ENCODE peak calls at places on chromosomes 4 and X, in nine cellular contexts. U is GM06990, E is fibroblast of lung, A is HCT116, X is foreskin fibroblast, F is heart left ventricle, I is A549, H is fibroblast of mammary gland, J is right lobe of liver. S is an unnamed sample.

GRCh38 chr4:37748546-37748945 is 62.4 kb upstream of the RELL1 start:
- DNase-seq in A (no peak), X (no peak), H (no peak), F (no peak), U (no peak), E (peak; percentile 16), I (no peak), J (no peak), S (no peak)

GRCh38 chrX:39648548-39649254 is 449.1 kb downstream of the BCOR start:
- DNase-seq in U (no peak), I (no peak), A (no peak), H (no peak), X (peak; percentile 3), E (no peak), J (no peak), F (no peak), S (no peak)

GRCh38 chr4:5750052-5750950 is 39.3 kb downstream of the EVC start:
- DNase-seq in I (no peak), J (no peak), H (peak; percentile 88), F (no peak), A (no peak), U (no peak), X (peak; percentile 89), E (peak; percentile 65), S (peak; percentile 86)

GRCh38 chr4:138035781-138036258 is 206.3 kb downstream of the SLC7A11 start:
- DNase-seq in F (no peak), J (no peak), H (peak; percentile 76), E (peak; percentile 84), I (peak; percentile 38), A (peak; percentile 53), X (peak; percentile 84), U (peak; percentile 32), S (no peak)

GRCh38 chr4:134934036-134934806 is 732.6 kb upstream of the PABPC4L start:
- DNase-seq in A (no peak), H (no peak), U (no peak), I (no peak), E (no peak), J (no peak), F (no peak), X (no peak), S (no peak)

GRCh38 chrX:7435822-7436221 is 287.9 kb upstream of the PUDP start:
- DNase-seq in F (no peak), A (no peak), J (no peak), U (no peak), X (peak; percentile 55), I (no peak), H (peak; percentile 27), E (no peak), S (no peak)

GRCh38 chr4:76087007-76087769 is 12.7 kb downstream of the ART3 start:
- DNase-seq in H (peak; percentile 73), F (no peak), J (peak; percentile 24), E (peak; percentile 58), I (peak; percentile 56), A (peak; percentile 62), U (no peak), X (peak; percentile 72), S (no peak)

GRCh38 chrX:111352424-111352823 is 59.6 kb downstream of the DCX start:
- DNase-seq in X (no peak), F (peak; percentile 45), A (no peak), I (no peak), H (peak; percentile 94), J (peak; percentile 31), U (no peak), E (peak; percentile 38), S (no peak)

GRCh38 chr4:119652978-119653377 is 24.4 kb upstream of the PDE5A start:
- DNase-seq in J (no peak), E (peak; percentile 77), I (no peak), F (no peak), U (no peak), A (no peak), X (peak; percentile 79), H (peak; percentile 47), S (peak; percentile 77)

GRCh38 chrX:29890004-29890403 is 325.4 kb upstream of the MAGEB2 start:
- DNase-seq in E (peak; percentile 6), F (no peak), I (no peak), J (no peak), H (no peak), A (no peak), U (no peak), X (no peak), S (no peak)

GRCh38 chr4:4672397-4672796 is 130.5 kb upstream of the STX18 start:
- DNase-seq in X (no peak), A (no peak), F (no peak), H (no peak), E (no peak), U (no peak), J (no peak), I (no peak), S (no peak)

GRCh38 chr4:155322782-155323181 is 54.0 kb downstream of the MAP9 start:
- DNase-seq in A (no peak), U (no peak), J (no peak), H (no peak), E (no peak), I (no peak), F (no peak), X (no peak), S (no peak)

GRCh38 chr4:113584407-113585150 is 177.0 kb downstream of the CAMK2D start:
- DNase-seq in F (no peak), I (no peak), H (peak; percentile 69), E (peak; percentile 70), U (no peak), X (peak; percentile 78), J (no peak), A (peak; percentile 63), S (no peak)

GRCh38 chr4:113446019-113446418 is 315.5 kb downstream of the CAMK2D start:
- DNase-seq in H (peak; percentile 97), U (no peak), F (no peak), E (peak; percentile 67), I (no peak), J (no peak), X (peak; percentile 85), A (peak; percentile 98), S (no peak)

GRCh38 chr4:22434895-22435294 is 81.0 kb downstream of the ADGRA3 start:
- DNase-seq in A (peak; percentile 13), E (peak; percentile 68), H (peak; percentile 62), J (peak; percentile 35), U (no peak), F (no peak), I (no peak), X (peak; percentile 71), S (no peak)

GRCh38 chr4:83231620-83232056 is 53.0 kb downstream of the COQ2 start:
- DNase-seq in X (peak; percentile 83), F (no peak), H (peak; percentile 38), A (no peak), I (no peak), E (no peak), U (peak; percentile 71), J (no peak), S (no peak)
- H3K4me3 ChIP-seq in X (no peak overlapping the region), F (no peak overlapping the region), H (no peak overlapping the region), A (no peak overlapping the region), I (no peak overlapping the region), E (no peak overlapping the region), U (no peak overlapping the region), J (no peak overlapping the region), S (no peak overlapping the region)

DNA sequence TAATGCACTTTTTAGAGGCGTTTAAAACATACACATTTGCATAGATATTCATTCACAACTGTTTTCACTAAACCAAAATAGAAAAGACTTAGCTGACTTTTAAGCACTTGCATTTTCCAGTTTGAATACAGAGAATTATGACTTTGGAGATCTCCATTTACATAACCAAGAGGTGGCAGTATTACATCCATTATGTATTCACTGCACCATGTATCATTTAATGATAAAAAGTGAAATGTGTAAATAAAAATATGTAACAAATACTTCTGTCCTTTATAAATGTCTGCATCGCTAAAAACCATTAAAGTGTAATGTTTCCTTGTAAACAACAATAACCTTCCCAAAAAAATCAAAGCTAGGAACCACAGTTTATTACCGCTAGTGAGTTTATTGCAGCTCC is 413.2 kb downstream of the FGF13 start:
- DNase-seq in J (no peak), X (no peak), I (no peak), E (no peak), H (no peak), F (no peak), A (no peak), U (no peak), S (no peak)
- TF ChIP-seq CTCF in J (peak; percentile 4), X (no peak), I (no peak), E (no peak), H (no peak), F (no peak), A (no peak), U (no peak), S (no peak)

DNA sequence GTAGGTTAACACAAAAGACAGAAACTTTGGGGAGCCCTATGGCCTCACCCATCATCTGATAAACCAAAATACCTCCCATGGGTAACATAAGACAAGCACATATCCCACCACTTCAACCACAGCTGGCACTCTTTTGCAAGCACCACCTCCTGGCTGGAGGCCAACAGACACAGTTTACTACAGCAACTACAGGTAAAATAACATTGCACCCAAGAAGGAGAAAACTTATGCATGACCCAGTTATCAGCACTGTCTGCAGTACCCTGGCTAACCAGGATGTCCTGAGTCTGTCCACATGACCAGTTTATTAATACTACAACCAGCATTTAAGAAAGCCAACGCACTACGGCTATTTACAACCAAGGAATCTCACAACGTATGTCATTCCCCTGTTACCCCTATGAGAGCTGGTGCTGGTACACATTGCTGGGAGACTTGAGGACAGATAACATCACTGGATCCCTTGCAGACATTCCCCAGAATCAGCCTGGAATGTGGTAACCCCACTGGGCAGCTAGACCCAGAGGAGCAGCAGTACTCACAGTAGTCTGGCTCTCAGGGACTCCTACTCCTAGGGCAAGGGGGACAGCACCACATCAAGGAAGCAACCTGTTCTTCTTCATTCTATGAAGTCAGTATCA is 32.0 kb downstream of the ELF2 start:
- DNase-seq in J (peak; percentile 27), A (no peak), X (no peak), F (no peak), I (no peak), E (no peak), H (no peak), U (no peak), S (no peak)
- H3K4me3 ChIP-seq in J (no peak overlapping the region), A (no peak overlapping the region), X (no peak overlapping the region), F (no peak overlapping the region), I (no peak overlapping the region), E (no peak overlapping the region), H (no peak overlapping the region), U (no peak overlapping the region), S (no peak overlapping the region)

GRCh38 chr4:54541426-54542118 is 116.2 kb upstream of the KIT start:
- DNase-seq in U (no peak), E (no peak), F (no peak), X (no peak), H (no peak), A (no peak), I (no peak), J (no peak), S (peak; percentile 69)

GRCh38 chr4:54540931-54541330 is 116.8 kb upstream of the KIT start:
- DNase-seq in F (no peak), A (no peak), E (no peak), U (no peak), H (no peak), X (no peak), J (no peak), I (no peak), S (no peak)

GRCh38 chr4:54542540-54543041 is 115.2 kb upstream of the KIT start:
- DNase-seq in A (no peak), H (no peak), U (no peak), E (no peak), I (no peak), J (no peak), X (no peak), F (no peak), S (no peak)

GRCh38 chr4:54542119-54542438 is 115.7 kb upstream of the KIT start:
- DNase-seq in A (no peak), E (no peak), J (no peak), I (no peak), X (peak; percentile 43), H (no peak), U (no peak), F (no peak), S (no peak)

GRCh38 chr4:54539500-54540029 is 118.2 kb upstream of the KIT start:
- DNase-seq in I (peak; percentile 6), H (peak; percentile 39), F (peak; percentile 80), E (peak; percentile 30), U (no peak), A (no peak), X (peak; percentile 86), J (peak; percentile 51), S (no peak)
- TF ChIP-seq CTCF in I (no peak), H (no peak), F (no peak), E (no peak), U (no peak), A (no peak), X (no peak), J (no peak), S (peak; percentile 11)